ENCODE peak calls at places on chromosomes 4 and X, in seven cellular contexts. W, H, Q, S, O, J and D are unnamed samples.

GRCh38 chr4:10701702-10702460 is 17.3 kb upstream of the CLNK start:
- DNase-seq in Q (no peak), W (peak; percentile 38), O (no peak), J (no peak), S (no peak), H (no peak), D (no peak)

GRCh38 chr4:3248811-3249661 is at the start of gene MSANTD1:
- DNase-seq in O (no peak), H (no peak), Q (no peak), S (no peak), W (peak; percentile 47), J (no peak), D (no peak)

GRCh38 chrX:22742174-22742573 is 257.6 kb upstream of the DDX53 start:
- DNase-seq in H (no peak), W (peak; percentile 17), Q (no peak), O (peak; percentile 24), S (no peak), J (no peak), D (no peak)

GRCh38 chr4:37675587-37676290 is 10.4 kb downstream of the RELL1 start:
- DNase-seq in W (no peak), S (no peak), H (no peak), Q (no peak), O (no peak), J (no peak), D (no peak)

GRCh38 chr4:72340803-72341431 is 228.1 kb downstream of the ADAMTS3 start:
- DNase-seq in H (no peak), W (peak; percentile 20), Q (no peak), S (no peak), J (no peak), O (no peak), D (no peak)

GRCh38 chrX:136646602-136647239 is 1.2 kb upstream of the CD40LG start:
- DNase-seq in J (no peak), Q (no peak), H (peak; percentile 43), W (no peak), O (no peak), S (no peak), D (peak; percentile 59)

GRCh38 chrX:144896323-144896722 is 351.0 kb upstream of the SPANXN1 start:
- DNase-seq in S (no peak), Q (no peak), W (no peak), J (no peak), H (no peak), O (no peak), D (no peak)

GRCh38 chrX:110201799-110202198 is 116.1 kb downstream of the AMMECR1 start:
- DNase-seq in J (no peak), Q (no peak), H (no peak), W (no peak), O (no peak), S (no peak), D (no peak)

GRCh38 chr4:183455431-183456145 is 11.2 kb downstream of the CDKN2AIP start:
- DNase-seq in H (no peak), J (no peak), O (no peak), S (no peak), W (no peak), Q (no peak), D (no peak)

GRCh38 chr4:115323106-115323684 is 209.8 kb upstream of the NDST4 start:
- DNase-seq in H (no peak), Q (no peak), W (peak; percentile 31), J (no peak), S (no peak), O (no peak), D (no peak)

GRCh38 chr4:173217727-173218126 is 49.1 kb downstream of the GALNT7 start:
- DNase-seq in H (no peak), J (no peak), S (peak; percentile 62), W (peak; percentile 46), Q (no peak), O (no peak), D (no peak)

GRCh38 chrX:86028681-86029080 is 18.7 kb downstream of the CHM start:
- DNase-seq in W (no peak), O (no peak), Q (no peak), H (no peak), S (no peak), J (no peak), D (no peak)

GRCh38 chr4:11194431-11194830 is 234.3 kb downstream of the HS3ST1 start:
- DNase-seq in O (no peak), W (no peak), S (no peak), H (no peak), Q (no peak), J (no peak), D (no peak)

GRCh38 chrX:123975180-123975579 is 13.7 kb downstream of the STAG2 start:
- DNase-seq in Q (no peak), O (no peak), W (peak; percentile 37), S (no peak), H (no peak), J (no peak), D (no peak)

GRCh38 chrX:73840120-73840924 is 277.3 kb downstream of the CHIC1 start:
- DNase-seq in H (no peak), W (no peak), J (no peak), Q (no peak), S (no peak), O (no peak), D (no peak)

GRCh38 chrX:30981968-30982367 is 89.9 kb downstream of the FTHL17 start:
- DNase-seq in W (no peak), S (no peak), J (no peak), O (no peak), H (no peak), Q (no peak), D (no peak)

GRCh38 chr4:177879851-177880250 is 437.6 kb upstream of the AGA start:
- DNase-seq in J (no peak), W (no peak), S (no peak), H (no peak), O (no peak), Q (no peak), D (no peak)

GRCh38 chr4:148441986-148442829 is at the start of gene NR3C2:
- DNase-seq in H (peak; percentile 97), O (peak; percentile 76), S (peak; percentile 92), W (peak; percentile 97), J (peak; percentile 79), Q (peak; percentile 99), D (peak; percentile 100)

GRCh38 chrX:97021680-97022079 is 138.0 kb downstream of the RPA4 start:
- DNase-seq in Q (no peak), J (no peak), H (no peak), W (peak; percentile 45), O (no peak), S (no peak), D (no peak)

GRCh38 chr4:4585012-4585670 is 43.3 kb upstream of the STX18 start:
- DNase-seq in O (peak; percentile 65), J (peak; percentile 93), W (peak; percentile 62), S (peak; percentile 56), Q (no peak), H (no peak), D (no peak)

GRCh38 chrX:150942958-150943594 is 40.1 kb upstream of the HMGB3 start:
- DNase-seq in S (no peak), W (no peak), J (no peak), H (no peak), Q (no peak), O (no peak), D (no peak)

GRCh38 chr4:30904593-30904992 is 184.4 kb downstream of the PCDH7 start:
- DNase-seq in S (no peak), Q (no peak), J (no peak), H (no peak), O (no peak), W (no peak), D (no peak)

GRCh38 chrX:115679460-115679859 is 118.5 kb downstream of the PLS3 start:
- DNase-seq in W (peak; percentile 41), O (no peak), H (no peak), J (no peak), S (no peak), Q (no peak), D (no peak)

GRCh38 chrX:39551748-39552147 is 546.0 kb downstream of the BCOR start:
- DNase-seq in O (no peak), J (no peak), Q (no peak), W (no peak), H (no peak), S (no peak), D (no peak)

GRCh38 chrX:123424546-123424945 is 240.5 kb downstream of the GRIA3 start:
- DNase-seq in J (peak; percentile 53), O (no peak), H (no peak), W (peak; percentile 70), S (peak; percentile 10), Q (no peak), D (no peak)

GRCh38 chr4:147547314-147548056 is 66.6 kb downstream of the EDNRA start:
- DNase-seq in S (no peak), J (peak; percentile 31), W (peak; percentile 81), H (no peak), Q (no peak), O (no peak), D (no peak)

GRCh38 chr4:41120297-41121217 is 93.8 kb downstream of the APBB2 start:
- DNase-seq in S (no peak), Q (peak; percentile 42), J (no peak), H (no peak), W (peak; percentile 72), O (no peak), D (no peak)

GRCh38 chrX:14497184-14497666 is 32.1 kb upstream of the GLRA2 start:
- DNase-seq in W (peak; percentile 12), J (no peak), O (no peak), Q (no peak), S (no peak), H (no peak), D (no peak)

GRCh38 chrX:134908235-134908834 is 82.5 kb upstream of the SMIM10 start:
- DNase-seq in W (peak; percentile 35), Q (no peak), S (no peak), H (no peak), J (no peak), O (no peak), D (no peak)

GRCh38 chr4:183698909-183699308 is 39.8 kb downstream of the TRAPPC11 start:
- DNase-seq in O (no peak), H (no peak), S (no peak), J (no peak), Q (no peak), W (no peak), D (no peak)

GRCh38 chr4:170979736-170980135 is 833.5 kb upstream of the GALNTL6 start:
- DNase-seq in Q (no peak), W (peak; percentile 58), H (no peak), J (no peak), O (no peak), S (peak; percentile 46), D (no peak)

GRCh38 chr4:663438-664428 is 10.3 kb downstream of the ATP5ME start:
- DNase-seq in J (no peak), S (no peak), W (no peak), Q (peak; percentile 80), O (no peak), H (peak; percentile 64), D (peak; percentile 77)

GRCh38 chrX:84907324-84907946 is 96.2 kb upstream of the APOOL start:
- DNase-seq in O (no peak), Q (no peak), J (no peak), H (no peak), W (peak; percentile 3), S (no peak), D (no peak)

GRCh38 chr4:185634066-185634652 is 98.9 kb upstream of the PDLIM3 start:
- DNase-seq in Q (no peak), J (no peak), O (no peak), W (no peak), H (no peak), S (peak; percentile 4), D (no peak)

GRCh38 chrX:145910017-145910416 is 92.4 kb downstream of the SLITRK2 start:
- DNase-seq in W (no peak), Q (no peak), O (no peak), S (no peak), H (no peak), J (no peak), D (no peak)